ENCODE peak calls at places on chromosomes 5 and 9, in ten cellular contexts. One of them, this sample, is unnamed.
A peak's percentile ranks its signal among the peaks of the same experiment; 100 is the strongest.

GRCh38 chr9:6330958-6331634 is 2.9 kb downstream of the TPD52L3 start:
- DNase-seq in mucosa of descending colon: no peak
- DNase-seq in AG09309: no peak
- DNase-seq in lower lobe of right lung: no peak
- DNase-seq in endodermal cell: no peak
- DNase-seq in SK-N-SH: no peak
- DNase-seq in astrocyte of the spinal cord: no peak
- DNase-seq in brain microvascular endothelial cell: no peak
- DNase-seq in body of pancreas: no peak
- DNase-seq in psoas muscle: no peak
- DNase-seq in this sample: no peak

GRCh38 chr9:133484671-133485437 is 6.0 kb upstream of the SLC2A6 start:
- DNase-seq in body of pancreas: peak; percentile 70
- DNase-seq in SK-N-SH: peak; percentile 71
- DNase-seq in mucosa of descending colon: no peak
- DNase-seq in endodermal cell: no peak
- DNase-seq in psoas muscle: no peak
- DNase-seq in AG09309: no peak
- DNase-seq in lower lobe of right lung: peak; percentile 44
- DNase-seq in brain microvascular endothelial cell: no peak
- DNase-seq in astrocyte of the spinal cord: no peak
- DNase-seq in this sample: no peak

GRCh38 chr5:74085186-74085585 is 459.2 kb downstream of the ARHGEF28 start:
- DNase-seq in SK-N-SH: no peak
- DNase-seq in endodermal cell: peak; percentile 56
- DNase-seq in lower lobe of right lung: no peak
- DNase-seq in AG09309: no peak
- DNase-seq in body of pancreas: no peak
- DNase-seq in psoas muscle: no peak
- DNase-seq in brain microvascular endothelial cell: no peak
- DNase-seq in mucosa of descending colon: no peak
- DNase-seq in astrocyte of the spinal cord: no peak
- DNase-seq in this sample: no peak

GRCh38 chr5:143374496-143375217 is 28.8 kb downstream of the NR3C1 start:
- DNase-seq in mucosa of descending colon: no peak
- DNase-seq in psoas muscle: no peak
- DNase-seq in astrocyte of the spinal cord: no peak
- DNase-seq in AG09309: no peak
- DNase-seq in lower lobe of right lung: no peak
- DNase-seq in brain microvascular endothelial cell: no peak
- DNase-seq in SK-N-SH: no peak
- DNase-seq in endodermal cell: no peak
- DNase-seq in body of pancreas: no peak
- DNase-seq in this sample: no peak

GRCh38 chr9:133003071-133003461 is 24.6 kb downstream of the GFI1B start:
- DNase-seq in lower lobe of right lung: no peak
- DNase-seq in astrocyte of the spinal cord: no peak
- DNase-seq in AG09309: no peak
- DNase-seq in brain microvascular endothelial cell: no peak
- DNase-seq in body of pancreas: no peak
- DNase-seq in endodermal cell: no peak
- DNase-seq in mucosa of descending colon: no peak
- DNase-seq in SK-N-SH: no peak
- DNase-seq in psoas muscle: no peak
- DNase-seq in this sample: no peak

GRCh38 chr5:83000448-83000847 is 76.7 kb downstream of the TMEM167A start:
- DNase-seq in AG09309: no peak
- DNase-seq in brain microvascular endothelial cell: no peak
- DNase-seq in body of pancreas: no peak
- DNase-seq in SK-N-SH: no peak
- DNase-seq in psoas muscle: no peak
- DNase-seq in endodermal cell: no peak
- DNase-seq in astrocyte of the spinal cord: peak; percentile 47
- DNase-seq in mucosa of descending colon: no peak
- DNase-seq in lower lobe of right lung: no peak
- DNase-seq in this sample: no peak

GRCh38 chr5:3226171-3226570 is 369.5 kb upstream of the IRX1 start:
- DNase-seq in body of pancreas: no peak
- DNase-seq in SK-N-SH: no peak
- DNase-seq in mucosa of descending colon: no peak
- DNase-seq in astrocyte of the spinal cord: no peak
- DNase-seq in lower lobe of right lung: no peak
- DNase-seq in psoas muscle: no peak
- DNase-seq in endodermal cell: no peak
- DNase-seq in AG09309: no peak
- DNase-seq in brain microvascular endothelial cell: no peak
- DNase-seq in this sample: no peak

GRCh38 chr9:14956162-14956561 is 45.9 kb upstream of the FREM1 start:
- DNase-seq in body of pancreas: no peak
- DNase-seq in psoas muscle: no peak
- DNase-seq in AG09309: no peak
- DNase-seq in astrocyte of the spinal cord: no peak
- DNase-seq in lower lobe of right lung: no peak
- DNase-seq in SK-N-SH: peak; percentile 33
- DNase-seq in mucosa of descending colon: no peak
- DNase-seq in brain microvascular endothelial cell: no peak
- DNase-seq in endodermal cell: no peak
- DNase-seq in this sample: no peak

GRCh38 chr5:143398451-143399237 is 4.8 kb downstream of the NR3C1 start:
- DNase-seq in endodermal cell: no peak
- DNase-seq in psoas muscle: no peak
- DNase-seq in body of pancreas: no peak
- DNase-seq in AG09309: no peak
- DNase-seq in astrocyte of the spinal cord: peak; percentile 45
- DNase-seq in brain microvascular endothelial cell: no peak
- DNase-seq in SK-N-SH: no peak
- DNase-seq in lower lobe of right lung: no peak
- DNase-seq in mucosa of descending colon: no peak
- DNase-seq in this sample: no peak

GRCh38 chr9:110850401-110851135 is 182.0 kb downstream of the MUSK start:
- DNase-seq in mucosa of descending colon: no peak
- DNase-seq in body of pancreas: no peak
- DNase-seq in astrocyte of the spinal cord: no peak
- DNase-seq in endodermal cell: no peak
- DNase-seq in lower lobe of right lung: no peak
- DNase-seq in SK-N-SH: no peak
- DNase-seq in brain microvascular endothelial cell: no peak
- DNase-seq in AG09309: no peak
- DNase-seq in psoas muscle: no peak
- DNase-seq in this sample: no peak

GRCh38 chr9:91884746-91885687 is 65.0 kb downstream of the ROR2 start:
- DNase-seq in AG09309: peak; percentile 46
- DNase-seq in mucosa of descending colon: no peak
- DNase-seq in astrocyte of the spinal cord: no peak
- DNase-seq in SK-N-SH: no peak
- DNase-seq in brain microvascular endothelial cell: peak; percentile 3
- DNase-seq in lower lobe of right lung: no peak
- DNase-seq in endodermal cell: peak; percentile 81
- DNase-seq in psoas muscle: no peak
- DNase-seq in body of pancreas: no peak
- DNase-seq in this sample: no peak

GRCh38 chr9:122349201-122349600 is 21.6 kb upstream of the PTGS1 start:
- DNase-seq in mucosa of descending colon: no peak
- DNase-seq in body of pancreas: no peak
- DNase-seq in psoas muscle: no peak
- DNase-seq in brain microvascular endothelial cell: no peak
- DNase-seq in SK-N-SH: no peak
- DNase-seq in AG09309: no peak
- DNase-seq in lower lobe of right lung: no peak
- DNase-seq in astrocyte of the spinal cord: no peak
- DNase-seq in endodermal cell: no peak
- DNase-seq in this sample: no peak

GRCh38 chr9:122348791-122349190 is 22.0 kb upstream of the PTGS1 start:
- DNase-seq in psoas muscle: no peak
- DNase-seq in mucosa of descending colon: no peak
- DNase-seq in SK-N-SH: no peak
- DNase-seq in astrocyte of the spinal cord: no peak
- DNase-seq in AG09309: no peak
- DNase-seq in endodermal cell: no peak
- DNase-seq in lower lobe of right lung: no peak
- DNase-seq in brain microvascular endothelial cell: no peak
- DNase-seq in body of pancreas: no peak
- DNase-seq in this sample: no peak

GRCh38 chr9:122348288-122348777 is 22.5 kb upstream of the PTGS1 start:
- DNase-seq in body of pancreas: no peak
- DNase-seq in psoas muscle: no peak
- DNase-seq in lower lobe of right lung: no peak
- DNase-seq in SK-N-SH: no peak
- DNase-seq in mucosa of descending colon: no peak
- DNase-seq in brain microvascular endothelial cell: no peak
- DNase-seq in AG09309: no peak
- DNase-seq in astrocyte of the spinal cord: no peak
- DNase-seq in endodermal cell: peak; percentile 43
- DNase-seq in this sample: no peak

GRCh38 chr9:122346478-122347347 is 24.1 kb upstream of the PTGS1 start:
- DNase-seq in brain microvascular endothelial cell: no peak
- DNase-seq in AG09309: no peak
- DNase-seq in mucosa of descending colon: peak; percentile 48
- DNase-seq in SK-N-SH: peak; percentile 84
- DNase-seq in psoas muscle: peak; percentile 68
- DNase-seq in endodermal cell: peak; percentile 82
- DNase-seq in body of pancreas: peak; percentile 34
- DNase-seq in lower lobe of right lung: peak; percentile 71
- DNase-seq in astrocyte of the spinal cord: peak; percentile 11
- DNase-seq in this sample: no peak

DNA sequence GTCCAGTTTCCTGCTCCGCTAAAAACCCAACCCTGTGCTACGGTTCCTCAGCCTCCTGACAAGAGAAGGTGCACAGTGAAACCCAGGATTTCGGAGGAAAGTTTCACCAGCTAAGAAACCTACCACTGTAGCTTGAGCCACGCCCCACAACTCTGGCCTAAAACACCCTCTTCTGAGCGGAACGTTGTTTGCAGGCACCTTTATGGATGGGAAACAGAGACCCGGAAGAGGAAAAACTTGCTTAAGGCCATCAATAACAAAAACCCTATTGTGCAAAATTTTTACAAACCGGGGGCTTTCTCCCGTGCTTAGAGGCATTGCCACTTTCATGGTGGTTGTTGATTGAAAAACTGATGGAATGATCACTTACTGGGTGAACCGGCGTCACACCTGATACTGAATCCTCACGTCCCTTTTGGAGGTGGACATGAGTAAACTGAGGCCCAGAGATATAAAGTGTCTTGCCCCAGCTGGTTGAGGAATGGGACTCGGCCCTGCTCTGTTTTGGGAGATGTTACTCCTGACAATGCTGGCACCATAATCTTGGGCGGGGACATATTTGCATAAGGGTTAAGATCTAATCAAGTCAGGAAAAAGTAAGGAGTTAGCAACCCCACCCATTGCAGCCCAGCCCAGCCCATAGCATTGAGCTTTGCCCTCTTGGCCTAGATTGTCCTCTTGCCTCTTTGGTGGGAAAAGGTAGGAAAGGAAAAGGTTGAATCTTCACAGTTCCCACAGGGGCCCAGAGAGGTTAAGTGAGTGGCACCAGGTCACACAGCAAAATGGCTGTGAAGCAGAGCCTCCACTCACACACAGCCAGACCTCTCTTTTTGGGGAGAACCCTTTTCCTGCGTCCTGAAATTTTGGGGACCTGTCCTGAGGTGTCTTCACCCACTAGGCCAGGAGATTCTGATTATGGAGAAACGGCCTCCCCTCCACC is 23.2 kb upstream of the PTGS1 start:
- DNase-seq in AG09309: no peak
- DNase-seq in mucosa of descending colon: peak; percentile 76
- DNase-seq in astrocyte of the spinal cord: no peak
- DNase-seq in SK-N-SH: no peak
- DNase-seq in endodermal cell: peak; percentile 37
- DNase-seq in body of pancreas: no peak
- DNase-seq in lower lobe of right lung: no peak
- DNase-seq in brain microvascular endothelial cell: no peak
- DNase-seq in psoas muscle: no peak
- DNase-seq in this sample: no peak
- TF ChIP-seq CTCF in AG09309: no peak
- TF ChIP-seq CTCF in mucosa of descending colon: no peak
- TF ChIP-seq CTCF in astrocyte of the spinal cord: no peak
- TF ChIP-seq CTCF in SK-N-SH: no peak
- TF ChIP-seq CTCF in endodermal cell: no peak
- TF ChIP-seq CTCF in body of pancreas: no peak
- TF ChIP-seq CTCF in lower lobe of right lung: no peak
- TF ChIP-seq CTCF in brain microvascular endothelial cell: no peak
- TF ChIP-seq CTCF in psoas muscle: no peak
- TF ChIP-seq CTCF in this sample: peak; percentile 23

GRCh38 chr9:19513671-19514275 is 105.0 kb downstream of the ACER2 start:
- DNase-seq in AG09309: no peak
- DNase-seq in brain microvascular endothelial cell: no peak
- DNase-seq in endodermal cell: no peak
- DNase-seq in psoas muscle: no peak
- DNase-seq in mucosa of descending colon: no peak
- DNase-seq in SK-N-SH: no peak
- DNase-seq in lower lobe of right lung: no peak
- DNase-seq in astrocyte of the spinal cord: no peak
- DNase-seq in body of pancreas: no peak
- DNase-seq in this sample: no peak
- H3K4me3 ChIP-seq in AG09309: peak overlapping the region; percentile 8
- H3K4me3 ChIP-seq in brain microvascular endothelial cell: no peak overlapping the region
- H3K4me3 ChIP-seq in endodermal cell: no peak overlapping the region
- H3K4me3 ChIP-seq in psoas muscle: no peak overlapping the region
- H3K4me3 ChIP-seq in mucosa of descending colon: no peak overlapping the region
- H3K4me3 ChIP-seq in SK-N-SH: no peak overlapping the region
- H3K4me3 ChIP-seq in lower lobe of right lung: no peak overlapping the region
- H3K4me3 ChIP-seq in astrocyte of the spinal cord: no peak overlapping the region
- H3K4me3 ChIP-seq in body of pancreas: no peak overlapping the region
- H3K4me3 ChIP-seq in this sample: no peak overlapping the region

DNA sequence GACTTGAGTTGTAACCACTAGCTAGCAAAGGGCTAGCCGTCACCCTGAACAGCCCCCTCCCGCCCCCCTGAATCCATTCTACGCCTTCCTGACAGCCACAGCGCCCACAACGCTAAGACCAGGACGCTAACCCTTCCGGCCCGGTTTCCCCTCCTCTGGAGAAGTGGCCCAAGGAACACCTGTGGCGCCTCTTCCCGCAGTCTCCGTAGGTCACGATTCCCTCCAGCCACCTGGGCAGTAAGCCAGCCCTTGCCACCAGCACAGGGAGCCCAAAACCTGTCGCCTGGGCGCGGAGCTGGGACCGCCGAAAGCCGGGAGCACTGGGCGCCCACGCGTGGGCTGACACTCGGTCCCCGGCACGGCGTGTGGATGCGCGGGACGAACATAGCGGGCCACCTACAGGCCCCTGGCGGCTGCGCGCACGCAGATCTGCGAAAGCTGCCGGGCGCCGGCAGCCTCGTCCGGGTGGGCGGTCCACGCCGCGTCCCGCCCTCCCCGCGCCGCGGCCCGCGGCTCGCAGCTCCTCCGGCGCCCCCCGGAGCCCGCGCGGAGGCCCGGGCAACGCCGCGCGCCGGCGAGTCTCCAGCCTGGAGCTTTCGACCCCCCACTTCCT is 596 bp downstream of the IRF1 start:
- DNase-seq in brain microvascular endothelial cell: no peak
- DNase-seq in mucosa of descending colon: peak; percentile 64
- DNase-seq in body of pancreas: peak; percentile 69
- DNase-seq in SK-N-SH: peak; percentile 87
- DNase-seq in endodermal cell: peak; percentile 75
- DNase-seq in lower lobe of right lung: peak; percentile 83
- DNase-seq in AG09309: no peak
- DNase-seq in astrocyte of the spinal cord: peak; percentile 47
- DNase-seq in psoas muscle: peak; percentile 64
- DNase-seq in this sample: no peak
- TF ChIP-seq CTCF in brain microvascular endothelial cell: no peak
- TF ChIP-seq CTCF in mucosa of descending colon: no peak
- TF ChIP-seq CTCF in body of pancreas: peak; percentile 26
- TF ChIP-seq CTCF in SK-N-SH: no peak
- TF ChIP-seq CTCF in endodermal cell: peak; percentile 14
- TF ChIP-seq CTCF in lower lobe of right lung: peak; percentile 15
- TF ChIP-seq CTCF in AG09309: peak; percentile 21
- TF ChIP-seq CTCF in astrocyte of the spinal cord: no peak
- TF ChIP-seq CTCF in psoas muscle: peak; percentile 31
- TF ChIP-seq CTCF in this sample: peak; percentile 44

GRCh38 chr5:156327306-156327705 is 342 bp downstream of the SGCD start:
- DNase-seq in brain microvascular endothelial cell: no peak
- DNase-seq in mucosa of descending colon: no peak
- DNase-seq in AG09309: no peak
- DNase-seq in SK-N-SH: no peak
- DNase-seq in body of pancreas: no peak
- DNase-seq in lower lobe of right lung: no peak
- DNase-seq in psoas muscle: no peak
- DNase-seq in astrocyte of the spinal cord: no peak
- DNase-seq in endodermal cell: no peak
- DNase-seq in this sample: no peak
- H3K4me3 ChIP-seq in brain microvascular endothelial cell: peak overlapping the region; percentile 26
- H3K4me3 ChIP-seq in mucosa of descending colon: no peak overlapping the region
- H3K4me3 ChIP-seq in AG09309: peak overlapping the region; percentile 50
- H3K4me3 ChIP-seq in SK-N-SH: peak overlapping the region; percentile 43
- H3K4me3 ChIP-seq in body of pancreas: no peak overlapping the region
- H3K4me3 ChIP-seq in lower lobe of right lung: peak overlapping the region; percentile 43
- H3K4me3 ChIP-seq in psoas muscle: peak overlapping the region; percentile 69
- H3K4me3 ChIP-seq in astrocyte of the spinal cord: peak overlapping the region; percentile 36
- H3K4me3 ChIP-seq in endodermal cell: no peak overlapping the region
- H3K4me3 ChIP-seq in this sample: peak overlapping the region; percentile 56